ENCODE peak calls at places on chromosome 9, in five cellular contexts. H is HepG2, B is K562, Z is GM12878, R is SK-N-SH. X is an unnamed sample.

GRCh38 chr9:130041648-130042405 is 1.2 kb downstream of the FNBP1 start:
- DNase-seq in B (no peak), Z (no peak), R (peak), H (no peak), X (no peak)

GRCh38 chr9:35515766-35516165 is 25.9 kb downstream of the RUSC2 start:
- DNase-seq in R (no peak), Z (no peak), H (no peak), B (no peak), X (no peak)

GRCh38 chr9:122217640-122218039 is 11.1 kb downstream of the LHX6 start:
- DNase-seq in Z (no peak), B (no peak), H (peak), R (no peak), X (no peak)

GRCh38 chr9:36704148-36704547 is 131.5 kb downstream of the MELK start:
- DNase-seq in H (no peak), Z (no peak), R (no peak), B (no peak), X (no peak)

GRCh38 chr9:108972626-108973209 is 38.5 kb downstream of the ABITRAM start:
- DNase-seq in B (no peak), H (no peak), R (no peak), Z (no peak), X (no peak)

GRCh38 chr9:113309204-113309813 is 6.1 kb upstream of the RNF183 start:
- DNase-seq in R (peak), H (peak), B (peak), Z (no peak), X (peak)

GRCh38 chr9:126122901-126123616 is 203.6 kb upstream of the MVB12B start:
- DNase-seq in R (no peak), B (no peak), Z (no peak), H (no peak), X (no peak)

GRCh38 chr9:38062498-38063362 is 6.3 kb downstream of the SHB start:
- DNase-seq in H (peak), Z (no peak), B (peak), R (no peak), X (no peak)

GRCh38 chr9:110820378-110820777 is 151.8 kb downstream of the MUSK start:
- DNase-seq in Z (no peak), H (no peak), B (no peak), R (no peak), X (no peak)

GRCh38 chr9:133372144-133372543 is 3.7 kb downstream of the SURF4 start:
- DNase-seq in H (no peak), Z (no peak), B (no peak), R (no peak), X (no peak)

GRCh38 chr9:1002678-1003077 is 26.2 kb downstream of the DMRT3 start:
- DNase-seq in Z (no peak), B (no peak), H (no peak), R (no peak), X (no peak)

GRCh38 chr9:133117271-133118178 is 3.5 kb downstream of the RALGDS start:
- DNase-seq in B (no peak), Z (no peak), R (peak), H (no peak), X (no peak)

GRCh38 chr9:114037249-114037648 is 40.9 kb downstream of the AMBP start:
- DNase-seq in B (no peak), H (no peak), R (no peak), Z (no peak), X (no peak)

GRCh38 chr9:112059145-112059979 is 115.7 kb downstream of the SUSD1 start:
- DNase-seq in B (peak), Z (no peak), H (peak), R (no peak), X (no peak)

GRCh38 chr9:88173378-88173999 is 35.2 kb upstream of the SPATA31C2 start:
- DNase-seq in Z (no peak), H (peak), B (peak), R (peak), X (peak)

GRCh38 chr9:95087659-95088242 is 229.8 kb downstream of the FANCC start:
- DNase-seq in Z (no peak), B (peak), R (no peak), H (no peak), X (no peak)

GRCh38 chr9:111529787-111530186 is 4.8 kb downstream of the ZNF483 start:
- DNase-seq in Z (no peak), H (no peak), B (no peak), R (no peak), X (no peak)

GRCh38 chr9:108882052-108882888 is 20.2 kb downstream of the ACTL7A start:
- DNase-seq in H (no peak), B (no peak), R (no peak), Z (no peak), X (no peak)

GRCh38 chr9:93306081-93306480 is 122.1 kb downstream of the WNK2 start:
- DNase-seq in H (no peak), R (no peak), Z (no peak), B (no peak), X (no peak)

GRCh38 chr9:124932355-124932754 is 8.5 kb downstream of the GOLGA1 start:
- DNase-seq in B (no peak), R (no peak), Z (no peak), H (no peak), X (no peak)

GRCh38 chr9:133821606-133822438 is 83.7 kb upstream of the SARDH start:
- DNase-seq in H (no peak), R (no peak), B (no peak), Z (no peak), X (no peak)

GRCh38 chr9:15239816-15240215 is 67.2 kb downstream of the TTC39B start:
- DNase-seq in B (no peak), H (no peak), Z (no peak), R (no peak), X (no peak)

GRCh38 chr9:131036071-131036470 is 27.1 kb downstream of the LAMC3 start:
- DNase-seq in B (no peak), H (no peak), Z (no peak), R (no peak), X (no peak)

GRCh38 chr9:36049408-36049807 is 12.7 kb downstream of the RECK start:
- DNase-seq in B (no peak), R (no peak), Z (no peak), H (no peak), X (no peak)

DNA sequence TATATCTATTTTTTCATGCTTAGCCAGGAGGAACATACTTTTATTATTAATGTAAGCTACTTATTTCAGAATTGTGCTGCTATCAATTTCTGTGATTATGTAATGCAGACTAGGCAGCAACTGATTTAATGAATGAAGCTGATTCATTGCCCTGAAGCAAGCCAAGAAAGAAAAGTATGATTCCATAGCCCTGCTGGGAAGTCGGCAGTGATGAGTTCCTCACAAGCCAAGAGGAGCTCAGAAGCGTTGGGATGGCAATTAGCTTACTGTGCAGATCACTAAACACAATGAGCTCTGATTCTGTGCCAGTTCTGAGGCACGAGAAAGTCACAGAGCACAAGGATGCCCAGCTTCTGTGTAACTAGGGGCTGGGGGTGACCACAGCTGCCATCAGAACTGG is 254.3 kb upstream of the KLF9 start:
- DNase-seq in R (no peak), B (no peak), Z (no peak), H (no peak), X (no peak)
- H3K4me2 ChIP-seq in R (no peak), B (no peak), Z (no peak), H (no peak), X (no peak)

GRCh38 chr9:70478963-70479641 is 64.6 kb upstream of the KLF9 start:
- DNase-seq in R (no peak), H (no peak), Z (no peak), B (no peak), X (no peak)
- TF ChIP-seq JUND in R (no peak), H (no peak), Z (no peak), B (no peak), X (no peak)

GRCh38 chr9:123319541-123320339 is 36.3 kb upstream of the CRB2 start:
- DNase-seq in R (no peak), B (no peak), Z (no peak), H (peak), X (no peak)
- H3K4me2 ChIP-seq in R (no peak), B (no peak), Z (no peak), H (peak), X (no peak)

GRCh38 chr9:98590115-98590514 is 118.6 kb downstream of the GABBR2 start:
- DNase-seq in Z (no peak), R (no peak), H (no peak), B (no peak), X (no peak)
- TF ChIP-seq JUND in Z (no peak), R (no peak), H (no peak), B (no peak), X (no peak)

GRCh38 chr9:137639303-137640051 is 20.7 kb downstream of the EHMT1 start:
- DNase-seq in B (no peak), Z (no peak), R (no peak), H (no peak), X (no peak)
- H3K4me2 ChIP-seq in B (no peak), Z (peak), R (no peak), H (no peak), X (no peak)

GRCh38 chr9:97388721-97389238 is 23.1 kb upstream of the TDRD7 start:
- DNase-seq in H (no peak), B (no peak), R (no peak), Z (peak), X (no peak)

GRCh38 chr9:97387936-97388684 is 23.8 kb upstream of the TDRD7 start:
- DNase-seq in Z (no peak), B (no peak), H (peak), R (no peak), X (no peak)

GRCh38 chr9:97387504-97387886 is 24.4 kb upstream of the TDRD7 start:
- DNase-seq in H (no peak), B (no peak), Z (no peak), R (no peak), X (no peak)

GRCh38 chr9:97390791-97391406 is 21.0 kb upstream of the TDRD7 start:
- DNase-seq in H (no peak), R (no peak), Z (no peak), B (no peak), X (no peak)

DNA sequence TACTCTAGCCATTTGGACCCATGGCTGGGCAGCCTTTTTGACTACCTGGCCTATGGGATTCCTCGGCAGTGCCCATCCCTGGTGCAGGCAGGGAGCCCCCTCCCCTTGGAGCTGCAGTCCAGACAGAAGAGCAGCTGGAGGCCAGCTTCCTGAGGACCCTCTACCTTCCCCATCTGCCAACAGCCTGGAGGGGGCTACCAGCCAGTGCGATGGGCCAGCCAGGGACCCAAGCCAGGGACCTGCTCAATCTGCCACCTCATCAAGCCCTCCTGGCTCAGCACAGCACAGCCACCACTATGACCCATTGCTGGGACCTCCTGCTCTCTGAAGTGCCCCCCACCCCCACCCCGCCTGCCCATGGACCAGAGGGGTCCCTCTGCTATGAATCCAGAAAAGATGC is 22.6 kb upstream of the TDRD7 start:
- DNase-seq in R (no peak), B (no peak), H (no peak), Z (no peak), X (no peak)
- TF ChIP-seq JUND in R (no peak), B (no peak), H (no peak), Z (no peak), X (no peak)

DNA sequence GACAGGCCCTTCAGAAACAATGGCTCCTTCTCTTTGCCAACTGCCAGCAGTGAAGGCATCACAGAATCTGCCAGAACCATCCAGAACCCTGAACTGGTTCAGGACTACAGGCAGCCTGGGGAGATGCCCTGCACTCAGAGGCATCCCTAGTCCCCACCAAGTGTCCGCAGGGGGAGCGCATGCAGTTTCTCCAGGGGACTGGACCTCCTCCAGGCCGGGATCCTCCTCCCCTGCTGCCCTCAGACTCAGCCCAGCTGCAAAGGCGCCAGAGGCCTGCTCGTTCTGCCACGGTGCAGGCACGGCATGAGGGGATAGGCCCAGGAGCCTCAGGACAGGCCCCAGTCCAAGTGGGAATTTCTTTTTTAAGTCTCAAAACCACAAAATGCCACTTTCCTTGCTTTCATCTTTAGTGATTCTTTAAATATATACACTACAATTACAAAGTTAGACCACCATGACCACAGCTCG is 72.0 kb downstream of the SEMA4D start:
- DNase-seq in B (no peak), H (no peak), R (no peak), Z (no peak), X (no peak)
- H3K4me2 ChIP-seq in B (no peak), H (no peak), R (no peak), Z (peak), X (no peak)